ENCODE peak calls at places on chromosomes 5 and 9, in five cellular contexts. One of them, this sample, is unnamed.

GRCh38 chr5:107794731-107795130 is 124.0 kb upstream of the EFNA5 start:
- DNase-seq in PC-3: no peak
- DNase-seq in HepG2: no peak
- DNase-seq in SK-N-SH: no peak
- DNase-seq in endodermal cell: no peak
- DNase-seq in this sample: no peak

GRCh38 chr5:125491986-125492385 is 745.5 kb upstream of the ZNF608 start:
- DNase-seq in PC-3: no peak
- DNase-seq in HepG2: no peak
- DNase-seq in SK-N-SH: no peak
- DNase-seq in endodermal cell: no peak
- DNase-seq in this sample: no peak

GRCh38 chr5:87541668-87542067 is 128.9 kb upstream of the CCNH start:
- DNase-seq in PC-3: no peak
- DNase-seq in HepG2: no peak
- DNase-seq in SK-N-SH: no peak
- DNase-seq in endodermal cell: no peak
- DNase-seq in this sample: no peak

GRCh38 chr5:119470105-119470763 is 17.9 kb downstream of the HSD17B4 start:
- DNase-seq in PC-3: no peak
- DNase-seq in HepG2: no peak
- DNase-seq in SK-N-SH: no peak
- DNase-seq in endodermal cell: peak; percentile 74
- DNase-seq in this sample: peak; percentile 71

GRCh38 chr9:134392900-134393299 is 66.6 kb downstream of the RXRA start:
- DNase-seq in PC-3: no peak
- DNase-seq in HepG2: no peak
- DNase-seq in SK-N-SH: no peak
- DNase-seq in endodermal cell: no peak
- DNase-seq in this sample: no peak

GRCh38 chr5:133683646-133684290 is 71.4 kb upstream of the FSTL4 start:
- DNase-seq in PC-3: no peak
- DNase-seq in HepG2: no peak
- DNase-seq in SK-N-SH: no peak
- DNase-seq in endodermal cell: peak; percentile 29
- DNase-seq in this sample: no peak

GRCh38 chr5:133242221-133242835 is 190.5 kb downstream of the HSPA4 start:
- DNase-seq in PC-3: no peak
- DNase-seq in HepG2: no peak
- DNase-seq in SK-N-SH: no peak
- DNase-seq in endodermal cell: no peak
- DNase-seq in this sample: no peak

GRCh38 chr9:31601666-31602065 is 782.8 kb upstream of the ACO1 start:
- DNase-seq in PC-3: no peak
- DNase-seq in HepG2: no peak
- DNase-seq in SK-N-SH: no peak
- DNase-seq in endodermal cell: no peak
- DNase-seq in this sample: no peak

GRCh38 chr5:138545919-138546562 is 3.0 kb upstream of the ETF1 start:
- DNase-seq in PC-3: no peak
- DNase-seq in HepG2: no peak
- DNase-seq in SK-N-SH: no peak
- DNase-seq in endodermal cell: no peak
- DNase-seq in this sample: no peak

GRCh38 chr9:112076814-112077213 is 98.3 kb downstream of the SUSD1 start:
- DNase-seq in PC-3: no peak
- DNase-seq in HepG2: no peak
- DNase-seq in SK-N-SH: no peak
- DNase-seq in endodermal cell: no peak
- DNase-seq in this sample: no peak
- H3K4me1 ChIP-seq in PC-3: peaks cover 14% of the 10 kb centered on the region
- H3K4me1 ChIP-seq in HepG2: no peaks in the 10 kb centered on the region
- H3K4me1 ChIP-seq in SK-N-SH: peaks cover 18% of the 10 kb centered on the region
- H3K4me1 ChIP-seq in endodermal cell: peaks cover 4% of the 10 kb centered on the region
- H3K4me1 ChIP-seq in this sample: no peaks in the 10 kb centered on the region

DNA sequence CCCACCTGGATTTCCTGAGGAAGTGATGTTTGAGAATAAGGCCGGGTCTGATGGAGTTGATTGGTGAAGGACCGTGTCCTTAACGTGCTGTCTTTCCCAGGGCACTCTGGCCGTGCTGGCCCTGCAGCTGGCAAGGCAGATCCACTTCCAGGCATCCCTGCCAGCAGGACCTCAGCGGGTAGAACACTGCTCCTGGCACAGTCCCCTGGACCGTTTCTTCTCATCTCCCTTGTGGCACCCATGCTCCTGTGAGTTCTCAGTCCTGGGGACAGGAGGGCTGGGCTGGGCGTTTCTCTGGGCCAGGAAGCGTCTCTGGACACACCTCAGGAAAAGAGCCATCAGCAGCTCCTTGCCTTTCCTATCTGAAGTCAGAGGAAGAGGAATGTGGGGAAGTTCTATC is 4.4 kb downstream of the DELE1 start:
- DNase-seq in PC-3: no peak
- DNase-seq in HepG2: no peak
- DNase-seq in SK-N-SH: no peak
- DNase-seq in endodermal cell: no peak
- DNase-seq in this sample: no peak
- H3K9ac ChIP-seq in PC-3: no peak overlapping the region
- H3K9ac ChIP-seq in HepG2: no peak overlapping the region
- H3K9ac ChIP-seq in SK-N-SH: no peak overlapping the region
- H3K9ac ChIP-seq in endodermal cell: no peak overlapping the region
- H3K9ac ChIP-seq in this sample: no peak overlapping the region

DNA sequence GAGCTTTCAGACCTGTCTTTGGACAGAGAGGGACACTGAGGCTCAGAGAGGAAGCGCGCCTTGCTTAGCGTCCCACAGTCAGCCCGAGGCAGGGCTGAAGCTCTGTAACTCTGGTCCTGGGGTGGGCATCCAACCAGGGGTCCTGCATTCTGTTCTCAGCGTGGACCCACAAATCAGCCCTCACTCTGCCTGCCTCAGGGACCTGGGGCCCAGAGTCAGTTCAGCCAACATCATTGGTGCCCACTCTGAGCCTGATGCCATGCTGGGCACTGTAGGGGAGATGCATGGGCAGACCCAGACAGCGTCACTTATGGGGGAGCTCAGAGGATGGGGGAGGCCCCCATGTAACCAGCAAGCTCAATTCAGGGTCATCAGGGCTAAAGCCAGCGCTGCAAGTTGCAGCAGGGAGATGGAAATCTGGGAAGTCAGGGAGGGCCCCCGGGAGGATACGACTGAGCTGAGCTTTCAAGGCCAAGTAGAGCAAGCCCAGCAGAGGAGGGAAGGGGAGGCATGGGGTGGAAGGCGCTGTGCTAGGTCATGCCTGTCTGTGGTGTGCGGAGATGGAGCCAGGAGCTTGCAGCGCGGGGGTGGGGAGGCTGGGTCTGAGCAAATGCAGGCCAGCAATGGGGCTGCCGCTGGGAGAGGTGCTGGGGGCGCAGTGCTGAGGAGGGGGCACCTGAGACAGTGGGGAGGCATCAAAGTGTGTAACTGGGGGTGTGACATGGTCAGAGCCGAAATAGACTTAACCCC is 21.1 kb downstream of the CORO2A start:
- DNase-seq in PC-3: no peak
- DNase-seq in HepG2: no peak
- DNase-seq in SK-N-SH: peak; percentile 47
- DNase-seq in endodermal cell: no peak
- DNase-seq in this sample: no peak
- H3K4me1 ChIP-seq in PC-3: peaks cover 21% of the 10 kb centered on the region
- H3K4me1 ChIP-seq in HepG2: peaks cover 69% of the 10 kb centered on the region
- H3K4me1 ChIP-seq in SK-N-SH: peaks cover 7% of the 10 kb centered on the region
- H3K4me1 ChIP-seq in endodermal cell: no peaks in the 10 kb centered on the region
- H3K4me1 ChIP-seq in this sample: peaks cover 28% of the 10 kb centered on the region

GRCh38 chr9:82764270-82764669 is 298.7 kb downstream of the RASEF start:
- DNase-seq in PC-3: no peak
- DNase-seq in HepG2: no peak
- DNase-seq in SK-N-SH: no peak
- DNase-seq in endodermal cell: no peak
- DNase-seq in this sample: no peak
- H3K9ac ChIP-seq in PC-3: no peak overlapping the region
- H3K9ac ChIP-seq in HepG2: no peak overlapping the region
- H3K9ac ChIP-seq in SK-N-SH: no peak overlapping the region
- H3K9ac ChIP-seq in endodermal cell: no peak overlapping the region
- H3K9ac ChIP-seq in this sample: no peak overlapping the region

GRCh38 chr9:2023042-2023441 is 7.9 kb downstream of the SMARCA2 start:
- DNase-seq in PC-3: no peak
- DNase-seq in HepG2: no peak
- DNase-seq in SK-N-SH: no peak
- DNase-seq in endodermal cell: no peak
- DNase-seq in this sample: no peak
- H3K4me1 ChIP-seq in PC-3: peaks cover 10% of the 10 kb centered on the region
- H3K4me1 ChIP-seq in HepG2: peaks cover 29% of the 10 kb centered on the region
- H3K4me1 ChIP-seq in SK-N-SH: peaks cover 16% of the 10 kb centered on the region
- H3K4me1 ChIP-seq in endodermal cell: peaks cover 2% of the 10 kb centered on the region
- H3K4me1 ChIP-seq in this sample: no peaks in the 10 kb centered on the region